ENCODE peak calls at places on chromosomes 5 and 9, in seven cellular contexts. K is A549, N is transverse colon, V is uterus, L is GM12878, E is upper lobe of left lung, O is erythroblast. U is an unnamed sample.

GRCh38 chr5:133827830-133828229 is 140.6 kb downstream of the C5orf15 start:
- DNase-seq in K (no peak), N (no peak), V (no peak), L (no peak), E (no peak), O (no peak), U (no peak)

GRCh38 chr9:22529426-22530199 is 83.0 kb downstream of the DMRTA1 start:
- DNase-seq in K (no peak), N (no peak), V (no peak), L (no peak), E (no peak), O (no peak), U (no peak)

GRCh38 chr9:117411547-117411946 is 3.3 kb downstream of the ASTN2 start:
- DNase-seq in K (peak), N (no peak), V (no peak), L (no peak), E (no peak), O (peak), U (peak)

GRCh38 chr9:13443380-13444271 is 164.1 kb upstream of the MPDZ start:
- DNase-seq in K (no peak), N (no peak), V (no peak), L (no peak), E (no peak), O (no peak), U (no peak)

GRCh38 chr9:37511006-37511714 is 25.4 kb downstream of the POLR1E start:
- DNase-seq in K (no peak), N (no peak), V (no peak), L (no peak), E (no peak), O (peak), U (no peak)

GRCh38 chr5:39355324-39355723 is 9.0 kb downstream of the C9 start:
- DNase-seq in K (no peak), N (no peak), V (no peak), L (no peak), E (no peak), O (no peak), U (no peak)

GRCh38 chr9:95104966-95105365 is 212.5 kb downstream of the FANCC start:
- DNase-seq in K (no peak), N (no peak), V (no peak), L (no peak), E (no peak), O (no peak), U (no peak)

GRCh38 chr5:140551872-140552271 is 4.4 kb downstream of the EIF4EBP3 start:
- DNase-seq in K (no peak), N (no peak), V (no peak), L (no peak), E (no peak), O (no peak), U (no peak)

GRCh38 chr5:86463339-86463738 is 154.4 kb upstream of the COX7C start:
- DNase-seq in K (peak), N (no peak), V (no peak), L (no peak), E (no peak), O (peak), U (no peak)

GRCh38 chr5:154683101-154683757 is 71.9 kb upstream of the LARP1 start:
- DNase-seq in K (peak), N (no peak), V (no peak), L (no peak), E (no peak), O (no peak), U (no peak)

GRCh38 chr9:90665072-90665471 is 22.4 kb upstream of the DIRAS2 start:
- DNase-seq in K (no peak), N (no peak), V (no peak), L (no peak), E (peak), O (no peak), U (no peak)

GRCh38 chr9:94120854-94121376 is 36.7 kb downstream of the PTPDC1 start:
- DNase-seq in K (no peak), N (no peak), V (no peak), L (no peak), E (peak), O (no peak), U (no peak)

DNA sequence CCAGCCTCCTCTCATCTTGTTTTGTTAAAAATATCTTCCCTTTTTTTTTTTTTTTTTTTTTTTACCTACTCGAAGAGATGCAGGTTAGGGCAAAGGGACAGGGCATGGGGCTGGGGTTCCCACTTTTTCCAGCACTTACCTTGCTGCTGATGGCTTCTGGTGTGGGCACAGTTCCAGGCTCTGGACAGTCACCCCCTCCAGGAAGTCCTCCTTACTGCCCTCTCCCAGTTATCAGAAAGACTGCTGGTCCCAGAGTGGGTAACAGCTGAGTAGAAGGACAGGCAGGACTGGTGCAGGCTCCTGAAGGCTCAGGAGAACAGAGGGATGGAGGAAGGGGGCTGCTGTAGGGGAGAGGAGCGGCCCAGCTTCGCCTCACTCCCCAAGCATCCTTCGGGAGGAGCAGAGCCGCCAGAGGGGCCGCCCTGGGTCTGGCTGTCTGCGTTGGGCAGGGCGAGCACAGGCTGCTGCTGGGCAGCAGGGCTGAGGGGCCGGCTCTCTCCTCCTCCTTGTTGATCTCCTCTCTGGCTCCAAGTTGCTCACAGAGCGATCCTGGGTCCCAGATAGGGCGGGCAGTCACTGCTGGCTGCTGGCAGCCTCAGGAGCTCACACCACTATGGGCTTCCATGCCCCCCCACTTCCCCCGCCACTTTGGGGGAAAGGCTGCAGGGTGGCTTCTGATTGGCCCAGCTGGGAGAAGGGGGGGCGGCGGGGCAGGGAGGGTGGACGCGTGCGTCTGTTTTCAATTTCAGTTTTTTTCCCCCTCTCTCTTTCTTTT is at the start of gene PDGFRB:
- DNase-seq in K (no peak), N (peak), V (peak), L (no peak), E (peak), O (peak), U (no peak)
- TF ChIP-seq POLR2A in K (no peak), N (peak), V (peak), L (no peak), E (peak), O (no peak), U (peak)

GRCh38 chr5:95859327-95860060 is 37.0 kb upstream of the GLRX start:
- DNase-seq in K (no peak), N (no peak), V (peak), L (no peak), E (no peak), O (no peak), U (peak)

GRCh38 chr5:95862636-95863382 is 40.3 kb upstream of the GLRX start:
- DNase-seq in K (no peak), N (no peak), V (no peak), L (no peak), E (no peak), O (no peak), U (peak)

GRCh38 chr5:95863383-95863757 is 40.8 kb upstream of the GLRX start:
- DNase-seq in K (no peak), N (no peak), V (peak), L (no peak), E (no peak), O (no peak), U (peak)

GRCh38 chr5:95861858-95862561 is 39.5 kb upstream of the GLRX start:
- DNase-seq in K (no peak), N (no peak), V (no peak), L (no peak), E (no peak), O (no peak), U (no peak)

DNA sequence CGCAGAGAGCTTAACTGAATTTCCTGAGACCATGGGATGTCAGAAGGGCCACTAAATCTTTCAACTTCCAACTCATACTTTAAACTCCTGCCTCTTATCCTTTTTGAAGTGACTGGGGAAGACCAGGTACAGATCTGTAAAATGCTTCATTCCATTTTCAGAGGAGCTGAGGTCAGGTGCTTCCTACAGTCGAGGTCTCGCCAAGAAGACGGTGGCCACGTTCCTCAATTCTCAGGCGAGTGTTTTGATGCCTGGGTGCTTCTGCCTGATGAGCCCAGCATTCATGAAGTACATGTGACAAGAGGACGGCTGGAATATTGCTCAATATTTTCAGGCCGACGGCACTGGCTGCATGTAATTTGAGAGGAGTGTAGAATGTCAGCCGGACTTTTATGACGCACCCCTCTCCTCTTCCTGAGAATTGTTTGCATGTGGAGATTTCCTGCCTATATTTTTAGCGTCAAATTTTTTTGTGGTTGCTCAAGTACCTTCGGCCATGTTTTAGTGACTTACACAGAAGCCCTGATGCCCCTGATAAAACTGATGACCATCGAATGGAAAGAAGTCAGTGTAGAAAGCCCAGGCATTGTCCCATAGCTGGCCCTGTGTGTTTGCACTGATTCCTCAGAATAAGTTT is 38.8 kb upstream of the GLRX start:
- DNase-seq in K (peak), N (peak), V (peak), L (no peak), E (no peak), O (peak), U (peak)
- TF ChIP-seq POLR2A in K (no peak), N (no peak), V (no peak), L (no peak), E (peak), O (no peak), U (peak)

DNA sequence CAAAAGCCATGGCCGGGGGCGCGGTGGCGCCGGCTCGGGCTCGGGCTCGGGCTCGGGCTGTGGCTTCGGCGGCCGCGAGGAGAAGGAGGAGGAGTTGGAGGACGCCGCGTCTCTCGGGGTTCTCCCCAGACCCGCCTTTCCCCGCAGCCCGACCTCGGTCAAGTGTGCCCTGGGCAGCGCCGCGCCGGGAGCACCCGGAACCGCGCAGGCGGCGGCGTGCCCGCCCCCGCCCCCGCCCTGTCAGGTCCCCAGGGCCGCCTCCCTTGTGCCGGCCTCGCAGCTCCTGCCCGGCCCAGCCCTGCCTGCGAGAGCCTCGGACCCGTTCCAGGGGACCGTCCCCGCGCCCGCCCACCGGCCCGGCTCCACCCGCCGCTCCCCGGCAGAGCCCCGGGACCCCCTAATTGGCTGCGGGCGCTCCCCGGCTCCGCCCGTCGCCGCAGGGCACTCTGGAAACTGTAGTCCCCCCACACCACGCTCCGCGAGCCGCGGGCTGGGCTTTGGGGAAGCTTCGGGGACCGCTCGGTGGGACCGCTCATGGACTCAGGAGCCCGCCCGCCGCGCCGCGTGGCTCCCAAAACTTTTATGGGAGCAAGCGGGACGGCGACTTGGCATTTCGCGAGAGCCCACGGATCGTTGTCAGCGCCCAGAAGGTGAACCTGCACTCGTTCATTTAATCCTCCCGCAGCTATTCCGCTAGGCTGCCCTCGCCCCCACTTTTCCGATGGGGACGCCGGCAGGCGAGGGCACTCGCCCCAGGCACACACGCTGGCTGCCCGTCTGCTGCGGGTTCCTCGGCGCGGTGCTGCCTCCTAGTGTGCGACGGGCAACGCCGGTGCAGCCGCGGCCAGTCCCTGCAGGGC is at the start of gene STK10:
- DNase-seq in K (peak), N (peak), V (peak), L (no peak), E (peak), O (peak), U (peak)
- TF ChIP-seq POLR2A in K (peak), N (peak), V (peak), L (peak), E (peak), O (peak), U (peak)

DNA sequence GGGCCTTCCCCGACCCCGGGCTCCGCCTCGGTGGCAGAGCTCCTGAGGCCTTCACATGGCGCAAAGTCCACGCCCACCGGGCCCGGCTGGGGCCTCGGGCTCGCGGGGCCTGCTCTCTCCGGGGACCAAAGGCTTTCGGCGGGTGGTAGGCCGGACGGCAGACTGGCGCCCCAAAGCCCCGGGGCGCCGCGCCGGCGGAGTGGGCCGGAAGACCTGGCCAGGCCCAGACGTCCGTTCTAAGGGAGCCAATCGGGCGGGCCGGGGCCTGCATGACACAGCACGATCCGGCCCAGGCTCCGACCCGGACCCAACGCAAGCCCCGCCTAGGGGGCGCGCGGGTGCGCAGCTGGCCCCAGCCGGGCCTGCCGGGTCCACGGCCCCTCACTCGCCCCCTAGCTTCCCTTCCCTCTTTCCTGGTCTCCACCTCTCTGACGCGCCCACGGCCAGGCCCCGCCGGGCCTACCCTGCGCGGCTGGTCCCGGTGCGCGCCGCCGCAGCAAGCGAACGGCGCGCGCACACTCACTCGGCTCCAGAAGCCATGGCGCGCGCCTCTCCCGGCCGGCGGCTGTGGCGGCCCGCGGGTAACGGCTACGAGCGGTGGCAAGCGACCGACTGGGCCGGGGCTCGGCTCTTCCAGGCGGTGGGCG is 488 bp downstream of the VCP start:
- DNase-seq in K (peak), N (peak), V (peak), L (no peak), E (peak), O (peak), U (peak)
- TF ChIP-seq POLR2A in K (no peak), N (no peak), V (no peak), L (no peak), E (no peak), O (no peak), U (no peak)